ENCODE peak calls at places on chromosomes 12 and 14, in nine cellular contexts. Z, T, R, D, V, Y, J, N and W are unnamed samples.

GRCh38 chr12:115467531-115467930 is 783.6 kb upstream of the TBX3 start:
- DNase-seq in Z (no peak), T (no peak), R (no peak), D (no peak), V (no peak), Y (no peak), J (no peak), N (no peak), W (no peak)

GRCh38 chr12:91111366-91112321 is at the start of gene LUM:
- DNase-seq in Z (peak), T (no peak), R (no peak), D (no peak), V (peak), Y (peak), J (no peak), N (no peak), W (peak)

GRCh38 chr14:75242546-75243273 is 35.9 kb upstream of the FOS start:
- DNase-seq in Z (no peak), T (no peak), R (no peak), D (no peak), V (peak), Y (no peak), J (no peak), N (no peak), W (no peak)

GRCh38 chr12:85266391-85266790 is 13.6 kb upstream of the ALX1 start:
- DNase-seq in Z (no peak), T (no peak), R (no peak), D (no peak), V (no peak), Y (peak), J (no peak), N (no peak), W (no peak)

GRCh38 chr14:69133206-69134125 is 19.5 kb downstream of the DCAF5 start:
- DNase-seq in Z (no peak), T (no peak), R (peak), D (no peak), V (peak), Y (peak), J (peak), N (no peak), W (no peak)

GRCh38 chr14:97401714-97402113 is 604.5 kb downstream of the VRK1 start:
- DNase-seq in Z (peak), T (no peak), R (no peak), D (no peak), V (no peak), Y (no peak), J (no peak), N (no peak), W (no peak)

GRCh38 chr12:119964876-119965275 is 24.2 kb upstream of the BICDL1 start:
- DNase-seq in Z (no peak), T (no peak), R (no peak), D (no peak), V (no peak), Y (no peak), J (no peak), N (no peak), W (no peak)

GRCh38 chr12:101759396-101760047 is 20.3 kb upstream of the SYCP3 start:
- DNase-seq in Z (no peak), T (no peak), R (peak), D (no peak), V (peak), Y (peak), J (peak), N (peak), W (peak)

GRCh38 chr12:42961395-42961794 is 371.8 kb upstream of the PRICKLE1 start:
- DNase-seq in Z (no peak), T (no peak), R (peak), D (no peak), V (peak), Y (no peak), J (peak), N (peak), W (peak)

GRCh38 chr14:29348504-29348903 is 579.1 kb downstream of the PRKD1 start:
- DNase-seq in Z (no peak), T (no peak), R (peak), D (no peak), V (no peak), Y (no peak), J (no peak), N (no peak), W (no peak)

GRCh38 chr14:31934767-31935266 is 142.3 kb upstream of the ARHGAP5 start:
- DNase-seq in Z (peak), T (no peak), R (peak), D (no peak), V (peak), Y (peak), J (peak), N (peak), W (peak)

GRCh38 chr12:129659927-129660326 is 243.9 kb downstream of the TMEM132D start:
- DNase-seq in Z (no peak), T (no peak), R (peak), D (no peak), V (no peak), Y (peak), J (no peak), N (no peak), W (no peak)

GRCh38 chr12:51898937-51899336 is 8.4 kb upstream of the ACVRL1 start:
- DNase-seq in Z (no peak), T (no peak), R (peak), D (no peak), V (peak), Y (no peak), J (peak), N (no peak), W (no peak)

GRCh38 chr12:120734210-120734609 is 8.6 kb downstream of the ACADS start:
- DNase-seq in Z (no peak), T (no peak), R (no peak), D (no peak), V (no peak), Y (no peak), J (no peak), N (no peak), W (no peak)